ENCODE peak calls at places on chromosomes 3 and 15, in eight cellular contexts. Z is astrocyte of the spinal cord, P is MCF 10A, H is body of pancreas, B is fibroblast of lung, Y is AG09309, J is RWPE1, R is WERI-Rb-1. M is an unnamed sample.

GRCh38 chr15:62952969-62953368 is 89.6 kb upstream of the TPM1 start:
- DNase-seq in P (no peak), H (no peak), R (no peak), B (no peak), J (no peak), Z (no peak), Y (no peak), M (no peak)

GRCh38 chr15:74335396-74335795 is 32.0 kb downstream of the CYP11A1 start:
- DNase-seq in Z (no peak), J (no peak), R (no peak), B (no peak), H (no peak), Y (no peak), P (no peak), M (no peak)

GRCh38 chr3:128902426-128902825 is 23.0 kb downstream of the ACAD9 start:
- DNase-seq in B (no peak), R (no peak), Y (no peak), Z (no peak), J (no peak), P (no peak), H (no peak), M (no peak)

GRCh38 chr3:190345027-190345821 is 23.0 kb upstream of the CLDN1 start:
- DNase-seq in Z (peak), P (peak), R (no peak), J (peak), Y (peak), B (peak), H (peak), M (no peak)

GRCh38 chr3:99720985-99721632 is 82.7 kb downstream of the COL8A1 start:
- DNase-seq in R (no peak), H (no peak), J (peak), Z (no peak), P (peak), Y (no peak), B (peak), M (peak)

GRCh38 chr15:85062560-85062959 is 80.9 kb downstream of the PDE8A start:
- DNase-seq in H (no peak), J (no peak), R (no peak), P (no peak), B (no peak), Z (no peak), Y (no peak), M (no peak)

GRCh38 chr3:50430186-50430585 is 70.9 kb upstream of the TMEM115 start:
- DNase-seq in P (no peak), B (no peak), Z (no peak), H (no peak), J (no peak), R (no peak), Y (no peak), M (no peak)

GRCh38 chr15:59300618-59301139 is 72.0 kb downstream of the MYO1E start:
- DNase-seq in J (no peak), R (no peak), Z (no peak), B (no peak), H (peak), Y (no peak), P (peak), M (peak)

GRCh38 chr3:16665282-16665741 is 60.1 kb upstream of the DAZL start:
- DNase-seq in Z (peak), P (peak), R (no peak), B (no peak), J (no peak), Y (no peak), H (no peak), M (peak)

GRCh38 chr3:139287557-139287956 is 56.3 kb upstream of the MRPS22 start:
- DNase-seq in Z (no peak), Y (no peak), J (no peak), P (no peak), H (no peak), B (no peak), R (no peak), M (no peak)

GRCh38 chr3:33441322-33441976 is 1.2 kb upstream of the UBP1 start:
- DNase-seq in H (no peak), Y (no peak), B (no peak), R (no peak), J (no peak), P (no peak), Z (no peak), M (peak)

DNA sequence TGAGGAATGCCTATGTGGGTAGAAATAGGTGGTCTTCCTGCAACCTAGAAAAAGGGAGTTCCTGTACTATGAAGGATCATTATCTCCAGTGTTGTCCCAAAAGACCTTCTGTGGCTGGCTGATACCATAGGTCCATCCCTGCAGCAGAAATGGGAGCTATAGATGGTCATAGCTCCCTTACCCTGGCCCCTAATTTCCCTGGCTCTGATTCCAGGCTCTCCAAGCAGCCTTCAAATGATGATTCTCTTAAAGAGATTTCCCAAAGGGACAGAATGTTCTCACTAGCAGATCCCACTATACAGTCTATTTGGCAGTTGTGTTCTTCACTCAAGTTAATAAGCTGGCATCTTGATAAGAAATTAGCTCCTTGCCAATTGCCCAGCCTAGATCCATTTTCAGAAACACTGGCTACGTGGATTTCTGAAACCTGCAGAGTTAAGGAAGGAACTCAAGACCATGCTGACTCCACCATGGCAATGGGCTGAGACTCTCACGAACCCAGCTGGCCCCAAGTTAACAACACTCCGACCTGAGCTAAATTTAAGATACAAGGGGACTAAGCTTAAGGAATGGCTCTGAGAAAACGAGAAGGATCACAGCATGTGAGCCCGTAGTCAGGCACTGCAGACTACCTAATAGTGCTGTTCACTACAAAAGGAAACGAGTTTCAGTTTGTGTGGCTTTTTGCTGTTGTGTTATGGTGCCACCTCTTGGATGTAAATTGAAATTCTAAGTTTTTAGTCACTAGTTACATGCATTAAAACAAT is 11.4 kb downstream of the C15orf40 start:
- DNase-seq in Y (no peak), J (peak), B (peak), R (peak), Z (peak), H (peak), P (peak), M (no peak)
- TF ChIP-seq CTCF in Y (peak), J (peak), B (peak), R (peak), Z (peak), H (peak), P (peak), M (peak)

DNA sequence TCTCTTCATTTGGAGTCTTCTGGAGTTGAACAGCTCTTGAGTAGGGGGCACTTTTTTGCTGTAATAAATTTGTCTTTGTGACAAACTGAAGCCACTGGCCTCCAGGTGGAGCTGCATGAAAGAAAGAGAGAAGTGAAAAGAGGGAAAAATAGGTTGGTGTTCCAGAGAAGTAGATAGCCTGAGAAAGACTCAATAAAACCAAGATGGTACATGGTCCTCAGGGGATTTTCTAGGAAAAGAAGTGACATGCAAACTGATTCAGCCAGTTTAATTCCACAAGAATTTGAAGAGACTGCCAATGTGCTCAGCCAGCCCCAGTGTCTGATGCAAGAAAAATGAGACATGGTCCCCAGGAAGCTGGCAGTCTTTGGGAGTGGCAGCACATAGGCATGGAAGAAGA is 152.7 kb downstream of the CD47 start:
- DNase-seq in B (peak), P (peak), Y (peak), Z (peak), R (peak), H (no peak), J (peak), M (no peak)
- TF ChIP-seq CTCF in B (peak), P (peak), Y (peak), Z (peak), R (peak), H (peak), J (no peak), M (peak)

GRCh38 chr15:55226127-55226526 is 29.4 kb upstream of the RSL24D1 start:
- DNase-seq in B (no peak), J (no peak), Y (no peak), P (no peak), H (no peak), R (no peak), Z (no peak), M (no peak)
- TF ChIP-seq CTCF in B (no peak), J (no peak), Y (no peak), P (no peak), H (no peak), R (no peak), Z (no peak), M (no peak)

DNA sequence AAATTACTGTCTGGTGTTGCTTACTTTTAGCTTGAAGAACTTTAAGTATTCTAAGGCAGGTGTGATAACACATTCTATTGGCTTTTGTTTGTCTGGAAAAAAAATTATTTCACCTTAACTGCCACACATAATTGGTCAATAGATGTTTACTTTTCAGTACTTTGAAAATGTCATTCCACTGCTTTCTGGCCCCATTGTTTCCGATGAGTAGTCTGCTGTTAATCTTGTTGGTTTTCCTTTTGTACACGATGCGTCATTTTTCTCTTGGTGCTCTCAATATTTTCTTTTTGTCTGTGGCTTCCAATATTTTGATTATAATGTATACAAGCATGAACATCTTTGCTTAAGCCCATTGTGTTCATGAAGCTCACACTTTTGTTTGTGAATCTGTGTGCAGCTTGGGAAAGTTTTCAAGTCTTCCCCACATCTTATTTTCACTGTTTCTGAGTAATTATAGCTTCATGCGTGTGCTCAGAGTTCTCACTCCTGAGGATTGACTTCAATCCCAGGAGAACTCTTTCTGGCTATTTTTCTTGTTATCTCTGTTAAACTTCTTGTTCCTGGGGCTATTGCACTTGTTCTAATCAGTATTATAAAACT is 664.7 kb downstream of the IGSF11 start:
- DNase-seq in R (no peak), P (no peak), Y (no peak), H (no peak), B (no peak), Z (no peak), J (no peak), M (no peak)
- TF ChIP-seq CTCF in R (no peak), P (no peak), Y (no peak), H (no peak), B (no peak), Z (no peak), J (no peak), M (no peak)

DNA sequence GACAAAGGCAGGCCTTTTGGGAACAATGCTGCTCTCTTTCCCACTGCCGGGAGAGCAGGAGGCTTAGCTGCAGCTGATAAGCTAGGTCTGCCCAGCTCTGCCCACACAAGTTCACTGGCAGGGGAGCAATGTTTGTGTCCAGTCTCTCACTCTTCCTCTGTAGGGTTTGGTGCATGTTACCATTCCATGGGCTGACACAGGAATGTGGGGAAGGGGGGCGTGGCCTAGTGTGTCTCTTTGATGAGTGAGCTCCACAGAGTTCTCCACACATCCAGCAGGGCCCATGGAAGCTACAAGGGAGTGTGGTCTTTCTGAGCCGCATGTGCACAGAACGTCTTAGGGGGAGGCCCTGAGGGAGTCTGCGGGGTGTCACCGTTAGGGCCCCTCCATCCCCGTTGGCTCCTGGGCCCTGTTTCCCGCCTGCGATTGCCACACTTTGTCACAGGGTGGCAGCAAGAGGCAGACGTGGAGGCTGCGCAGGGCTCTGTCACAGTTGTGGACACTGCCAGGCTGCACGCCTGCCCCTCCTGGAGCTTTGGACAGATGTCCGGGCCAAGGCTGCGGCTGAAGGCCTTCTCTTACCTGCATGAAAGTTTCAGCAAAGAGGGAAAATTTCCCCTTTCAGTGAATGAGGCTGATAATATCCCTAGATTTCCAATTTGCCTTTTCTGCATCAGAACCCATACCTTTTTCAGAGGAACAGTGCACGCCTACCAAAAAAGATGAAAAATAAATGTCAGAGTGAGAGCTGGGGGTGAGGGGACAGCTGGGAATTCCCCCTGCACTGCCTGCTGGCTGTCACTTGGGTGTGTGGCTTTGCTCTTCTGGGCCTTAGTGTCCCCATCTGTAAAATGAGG is 24.3 kb downstream of the CACNA2D3 start:
- DNase-seq in H (peak), P (peak), B (peak), J (no peak), Y (no peak), Z (no peak), R (peak), M (peak)
- TF ChIP-seq CTCF in H (peak), P (peak), B (peak), J (peak), Y (peak), Z (no peak), R (peak), M (peak)

GRCh38 chr15:43266834-43267233 is at the start of gene TGM5:
- DNase-seq in B (no peak), H (peak), P (peak), J (peak), R (no peak), Y (no peak), Z (no peak), M (peak)

GRCh38 chr15:43270113-43270665 is 3.5 kb upstream of the TGM5 start:
- DNase-seq in R (no peak), B (no peak), Z (no peak), P (no peak), J (no peak), H (no peak), Y (no peak), M (no peak)

GRCh38 chr15:43266386-43266785 is 342 bp downstream of the TGM5 start:
- DNase-seq in Y (no peak), B (no peak), J (no peak), Z (no peak), H (no peak), R (no peak), P (no peak), M (no peak)

GRCh38 chr15:43267439-43267838 is 711 bp upstream of the TGM5 start:
- DNase-seq in Y (no peak), P (no peak), B (no peak), J (no peak), Z (no peak), H (no peak), R (no peak), M (no peak)

DNA sequence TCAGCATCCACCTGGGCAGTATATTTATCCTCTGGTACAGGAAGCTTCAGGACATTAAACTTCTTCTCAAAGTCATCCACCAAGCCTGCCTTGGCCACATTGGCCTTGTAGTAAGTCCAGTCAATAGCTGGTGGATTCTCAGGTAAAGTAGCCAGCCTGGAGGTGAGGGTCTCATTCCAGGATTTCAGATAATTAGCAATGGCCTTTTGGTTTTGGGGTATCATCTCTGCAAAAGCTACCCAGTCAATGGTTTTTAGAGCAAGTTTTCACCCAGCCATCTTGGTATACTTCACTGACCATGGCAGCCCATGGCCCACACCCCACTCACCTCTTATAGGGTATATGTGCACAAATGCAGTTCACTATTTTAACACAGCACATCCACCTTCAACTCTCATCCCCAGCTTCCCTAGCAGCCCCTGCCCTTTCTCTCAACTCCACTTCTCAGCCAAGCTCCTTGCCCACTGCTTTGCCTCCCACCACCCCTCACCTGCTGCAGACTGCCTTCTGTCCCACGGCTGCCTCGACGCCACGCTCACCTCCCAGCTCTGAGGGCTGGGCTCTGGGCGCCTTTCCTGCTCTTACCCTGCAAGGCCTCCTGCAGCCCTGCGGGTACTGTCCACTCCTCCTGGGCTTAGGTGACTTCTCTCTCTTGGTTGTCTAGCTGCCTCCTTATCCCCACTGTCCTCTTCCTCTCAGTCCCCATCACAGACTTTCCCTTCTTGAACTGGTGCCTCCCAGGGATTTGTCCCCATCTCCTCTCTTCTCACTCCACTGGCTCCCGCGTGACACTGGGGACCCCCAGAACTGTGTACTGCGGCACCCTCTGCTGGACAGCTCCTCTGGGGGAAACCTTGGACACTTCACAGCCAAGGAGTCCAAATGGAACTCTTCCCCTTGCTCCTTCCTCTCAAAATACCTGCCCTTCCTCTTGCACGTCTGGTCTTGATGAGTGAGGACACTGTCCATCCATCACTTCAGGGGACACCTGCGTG is 1.7 kb upstream of the TGM5 start:
- DNase-seq in P (peak), R (peak), Z (peak), H (no peak), B (no peak), J (no peak), Y (no peak), M (no peak)
- TF ChIP-seq CTCF in P (peak), R (peak), Z (peak), H (no peak), B (peak), J (no peak), Y (peak), M (no peak)

M was measured in transverse colon.